ENCODE peak calls at places on chromosomes 1 and 21, in nine cellular contexts. H is Peyer's patch; D is uterus; S is transverse colon; E is small intestine; Z is H7; A is effector memory CD4-positive, alpha-beta T cell; G is CD8-positive, alpha-beta memory T cell; F is naive thymus-derived CD4-positive, alpha-beta T cell. R is an unnamed sample. For H3K27me3, the result is how much of the 10 kb centered on the place peaks cover.

GRCh38 chr1:60589916-60590315 is 492.4 kb upstream of the NFIA start:
- DNase-seq in H (no peak), D (no peak), S (no peak), E (no peak), Z (no peak), A (no peak), G (no peak), F (no peak), R (no peak)

GRCh38 chr1:178650950-178651461 is 74.0 kb upstream of the RALGPS2 start:
- DNase-seq in H (peak), D (no peak), S (peak), E (peak), Z (no peak), A (no peak), G (no peak), F (no peak), R (no peak)

GRCh38 chr1:40039245-40039756 is 1.2 kb upstream of the CAP1 start:
- DNase-seq in H (no peak), D (no peak), S (no peak), E (no peak), Z (no peak), A (no peak), G (no peak), F (no peak), R (peak)

GRCh38 chr1:209029737-209030136 is 553.8 kb upstream of the CAMK1G start:
- DNase-seq in H (no peak), D (no peak), S (no peak), E (peak), Z (no peak), A (no peak), G (no peak), F (no peak), R (no peak)

GRCh38 chr1:72284398-72285073 is 2.2 kb upstream of the NEGR1 start:
- DNase-seq in H (peak), D (peak), S (peak), E (no peak), Z (peak), A (no peak), G (no peak), F (no peak), R (peak)

GRCh38 chr1:31659889-31660288 is 15.2 kb upstream of the PEF1 start:
- DNase-seq in H (no peak), D (no peak), S (no peak), E (no peak), Z (no peak), A (no peak), G (no peak), F (no peak), R (no peak)

GRCh38 chr1:35980090-35980489 is 49.2 kb downstream of the AGO3 start:
- DNase-seq in H (no peak), D (no peak), S (no peak), E (no peak), Z (no peak), A (no peak), G (no peak), F (no peak), R (no peak)

GRCh38 chr1:207493212-207493611 is 2.7 kb upstream of the CR1 start:
- DNase-seq in H (no peak), D (no peak), S (no peak), E (no peak), Z (no peak), A (no peak), G (no peak), F (no peak), R (no peak)

GRCh38 chr1:8169364-8170058 is 143.4 kb upstream of the ERRFI1 start:
- DNase-seq in H (peak), D (peak), S (peak), E (peak), Z (no peak), A (no peak), G (peak), F (peak), R (peak)

GRCh38 chr1:7644906-7645750 is 126.0 kb upstream of the VAMP3 start:
- DNase-seq in H (peak), D (no peak), S (peak), E (peak), Z (no peak), A (no peak), G (no peak), F (no peak), R (peak)

GRCh38 chr1:206513312-206514111 is 6.2 kb downstream of the RASSF5 start:
- DNase-seq in H (peak), D (peak), S (peak), E (no peak), Z (no peak), A (no peak), G (no peak), F (no peak), R (peak)

GRCh38 chr1:92481598-92482403 is 4.9 kb downstream of the GFI1 start:
- DNase-seq in H (no peak), D (no peak), S (no peak), E (no peak), Z (peak), A (no peak), G (no peak), F (no peak), R (no peak)

GRCh38 chr1:92482665-92483441 is 3.9 kb downstream of the GFI1 start:
- DNase-seq in H (peak), D (no peak), S (peak), E (no peak), Z (peak), A (no peak), G (peak), F (peak), R (no peak)

GRCh38 chr1:92483442-92484170 is 3.1 kb downstream of the GFI1 start:
- DNase-seq in H (peak), D (no peak), S (peak), E (no peak), Z (peak), A (no peak), G (peak), F (peak), R (peak)

GRCh38 chr1:92480813-92481597 is 5.7 kb downstream of the GFI1 start:
- DNase-seq in H (no peak), D (no peak), S (no peak), E (no peak), Z (peak), A (no peak), G (no peak), F (no peak), R (no peak)

DNA sequence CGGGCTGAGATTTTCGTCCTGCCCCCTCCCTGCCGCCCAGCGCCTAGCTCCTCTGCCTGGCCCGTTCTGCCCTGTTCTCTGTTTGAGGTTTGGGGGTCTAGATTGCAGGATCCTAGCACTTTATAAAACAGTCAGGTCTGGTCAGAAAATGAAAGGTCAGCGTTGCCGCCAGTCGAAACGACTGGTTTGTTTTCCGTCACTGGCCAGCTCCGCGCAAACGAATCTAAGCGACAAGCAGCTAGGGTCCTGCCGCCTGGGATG is 4.4 kb downstream of the GFI1 start:
- DNase-seq in H (no peak), D (no peak), S (no peak), E (no peak), Z (no peak), A (no peak), G (no peak), F (no peak), R (no peak)
- H3K4me3 ChIP-seq in H (peak), D (peak), S (peak), E (peak), Z (peak), A (peak), G (peak), F (peak), R (no peak)

DNA sequence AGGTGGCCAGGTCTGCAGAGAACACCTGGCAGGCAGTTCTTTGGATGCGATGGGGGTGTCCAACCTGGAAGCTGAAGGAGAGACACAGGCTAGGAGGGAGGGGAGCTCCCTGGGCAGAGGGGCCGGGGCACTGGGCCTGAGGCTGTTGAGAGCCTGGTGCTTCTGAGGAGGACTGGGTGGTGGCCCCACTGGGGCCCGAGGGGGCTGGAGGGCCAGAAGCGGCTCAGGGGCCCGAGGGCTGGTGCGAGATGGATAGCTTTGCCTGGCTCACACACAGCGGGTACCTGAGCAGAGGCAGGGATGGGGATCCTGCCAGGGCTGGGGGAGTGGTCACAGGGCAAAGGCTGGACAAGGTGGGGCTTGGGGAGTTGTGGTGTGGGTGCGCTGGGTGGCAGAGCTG is 37.2 kb downstream of the PRDM16 start:
- DNase-seq in H (no peak), D (no peak), S (no peak), E (no peak), Z (no peak), A (no peak), G (no peak), F (no peak), R (no peak)
- H3K27me3 ChIP-seq in H (under half), D (under half), S (under half), E (under half), Z (under half), A (under half), G (under half), F (under half), R (under half)

DNA sequence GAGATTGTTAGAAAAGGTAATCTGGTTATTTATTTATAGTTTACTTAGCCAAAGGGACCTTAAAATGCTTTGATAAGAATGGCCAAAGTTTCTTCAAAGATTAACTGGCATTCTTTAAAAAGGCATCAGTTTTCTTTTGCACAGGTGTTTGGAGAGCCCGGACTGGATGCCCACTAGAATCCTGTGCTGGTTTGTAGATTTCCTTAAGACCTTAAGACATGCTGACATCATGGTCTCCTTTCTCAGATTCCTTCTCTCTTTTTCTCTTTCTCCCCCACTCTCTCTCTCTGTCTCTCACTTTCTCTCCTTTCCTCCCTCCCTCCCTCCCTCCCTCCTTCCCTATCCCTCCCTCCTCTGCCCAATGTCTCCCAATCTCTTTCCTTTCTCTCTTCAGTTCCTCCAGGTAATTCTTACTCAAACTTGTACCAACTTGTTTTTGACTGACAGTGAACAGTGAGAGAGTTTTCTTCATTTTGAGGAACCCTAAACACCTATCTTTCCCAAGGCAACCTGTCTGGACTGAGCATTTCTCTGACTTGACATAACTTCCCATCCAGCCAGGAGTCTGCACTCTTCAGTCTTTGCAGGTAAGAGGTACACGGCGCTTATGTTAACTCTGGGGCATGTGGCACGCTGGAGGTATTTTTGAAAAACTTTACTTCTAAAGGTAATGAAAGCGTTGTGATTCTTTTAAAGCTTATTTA is at the start of gene KCNJ15:
- DNase-seq in H (no peak), D (no peak), S (no peak), E (no peak), Z (no peak), A (no peak), G (no peak), F (no peak), R (no peak)
- H3K4me3 ChIP-seq in H (no peak), D (no peak), S (no peak), E (no peak), Z (no peak), A (no peak), G (no peak), F (no peak), R (peak)

GRCh38 chr1:180258290-180258689 is 28.2 kb downstream of the LHX4 start:
- DNase-seq in H (no peak), D (no peak), S (no peak), E (no peak), Z (no peak), A (no peak), G (no peak), F (no peak), R (no peak)
- H3K27me3 ChIP-seq in H (under half), D (under half), S (half or more), E (under half), Z (under half), A (under half), G (under half), F (under half), R (under half)

GRCh38 chr1:201665036-201665435 is 126.1 kb downstream of the NAV1 start:
- DNase-seq in H (no peak), D (no peak), S (no peak), E (no peak), Z (no peak), A (no peak), G (no peak), F (no peak), R (no peak)
- H3K4me3 ChIP-seq in H (no peak), D (no peak), S (no peak), E (no peak), Z (no peak), A (no peak), G (no peak), F (no peak), R (no peak)

DNA sequence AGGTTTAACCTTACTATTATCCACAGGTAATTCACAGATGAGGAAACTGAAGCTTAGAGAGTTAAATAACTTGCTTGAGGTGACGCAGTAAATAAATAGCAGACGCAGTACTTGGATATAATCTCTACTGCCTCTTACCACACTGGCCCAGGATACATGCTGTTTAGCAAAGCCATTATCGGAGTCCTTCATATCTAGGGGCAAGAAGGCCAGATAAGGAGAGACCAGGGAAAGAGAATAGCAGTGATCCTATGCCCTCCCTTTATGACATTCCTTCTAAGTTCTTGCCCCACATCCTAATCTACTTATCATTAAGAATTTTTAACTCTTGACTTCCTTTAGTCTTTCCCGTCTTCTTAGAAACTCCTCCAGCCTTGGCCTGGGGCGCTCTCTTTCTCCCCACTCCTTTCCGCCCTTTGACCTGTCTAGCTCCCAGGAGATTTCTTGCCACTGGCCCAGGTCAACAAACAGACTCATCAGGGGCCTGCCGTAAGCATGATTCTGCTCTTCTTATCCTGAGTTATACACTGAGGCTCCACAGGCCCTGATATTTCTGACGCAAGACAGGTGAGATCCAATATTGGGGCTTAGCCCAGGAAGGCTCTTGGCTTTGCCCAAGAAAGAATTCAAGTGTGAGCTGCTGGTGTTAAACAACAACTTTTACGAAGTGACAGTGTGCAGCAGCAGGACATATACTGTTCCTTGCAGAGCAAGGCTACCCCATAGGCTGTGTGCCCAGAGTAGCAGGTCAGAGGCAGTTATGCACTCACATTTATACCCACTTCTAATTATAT is 11.5 kb upstream of the SLAMF1 start:
- DNase-seq in H (no peak), D (no peak), S (no peak), E (peak), Z (no peak), A (no peak), G (no peak), F (no peak), R (no peak)
- H3K27me3 ChIP-seq in H (under half), D (under half), S (under half), E (under half), Z (under half), A (under half), G (under half), F (under half), R (under half)

GRCh38 chr1:109912214-109912861 is 1.7 kb downstream of the CSF1 start:
- DNase-seq in H (no peak), D (no peak), S (no peak), E (no peak), Z (peak), A (no peak), G (no peak), F (no peak), R (no peak)
- H3K4me3 ChIP-seq in H (peak), D (peak), S (peak), E (peak), Z (no peak), A (peak), G (no peak), F (no peak), R (no peak)

GRCh38 chr1:25754421-25755195 is 45.4 kb upstream of the SELENON start:
- DNase-seq in H (no peak), D (no peak), S (no peak), E (no peak), Z (peak), A (no peak), G (no peak), F (peak), R (no peak)

GRCh38 chr1:25755475-25756125 is 44.4 kb upstream of the SELENON start:
- DNase-seq in H (no peak), D (no peak), S (no peak), E (no peak), Z (peak), A (no peak), G (no peak), F (no peak), R (no peak)

GRCh38 chr1:25747046-25747705 is 52.8 kb upstream of the SELENON start:
- DNase-seq in H (no peak), D (no peak), S (no peak), E (no peak), Z (peak), A (no peak), G (no peak), F (no peak), R (no peak)

GRCh38 chr1:25748531-25749205 is 51.3 kb upstream of the SELENON start:
- DNase-seq in H (no peak), D (no peak), S (no peak), E (no peak), Z (no peak), A (no peak), G (no peak), F (no peak), R (peak)

DNA sequence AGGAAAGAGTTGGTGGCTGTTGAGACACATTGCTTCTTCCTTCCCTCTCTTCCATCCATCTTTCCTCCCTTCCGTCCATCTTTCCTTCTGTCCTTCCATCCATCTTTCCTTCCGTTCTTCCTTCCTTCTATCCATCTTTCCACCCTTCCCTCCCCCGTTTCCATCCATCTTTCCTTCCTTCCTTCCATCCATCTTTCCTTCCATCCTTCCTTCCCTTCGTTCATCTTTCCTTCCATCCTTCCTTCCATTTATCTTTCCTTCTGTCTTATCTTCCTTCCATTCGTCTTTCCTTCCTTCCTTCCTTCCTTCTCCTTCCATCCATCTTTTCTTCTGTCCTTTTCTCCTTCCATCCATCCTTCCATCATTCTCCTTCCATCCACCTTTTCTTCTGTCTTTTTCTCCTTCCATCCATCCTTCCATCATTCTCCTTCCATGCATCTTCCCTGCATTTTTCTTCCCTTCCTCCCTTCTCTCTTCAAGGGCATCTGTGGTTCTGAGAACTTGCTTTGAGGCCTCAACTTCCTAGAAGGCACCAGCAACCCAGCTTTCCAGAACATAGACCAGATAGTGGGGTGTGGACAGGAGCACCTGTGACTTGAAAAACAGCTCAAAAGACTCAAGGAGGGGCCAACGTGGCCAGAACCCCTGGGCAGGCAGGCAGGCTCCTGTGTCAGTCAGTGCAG is 48.9 kb upstream of the SELENON start:
- DNase-seq in H (no peak), D (no peak), S (no peak), E (no peak), Z (no peak), A (no peak), G (no peak), F (no peak), R (no peak)
- H3K27me3 ChIP-seq in H (under half), D (under half), S (under half), E (under half), Z (under half), A (under half), G (under half), F (under half), R (under half)

GRCh38 chr21:33071878-33072306 is 2.0 kb downstream of the OLIG1 start:
- DNase-seq in H (no peak), D (no peak), S (no peak), E (no peak), Z (peak), A (no peak), G (no peak), F (no peak), R (no peak)
- H3K4me3 ChIP-seq in H (peak), D (peak), S (peak), E (no peak), Z (peak), A (peak), G (peak), F (peak), R (no peak)

DNA sequence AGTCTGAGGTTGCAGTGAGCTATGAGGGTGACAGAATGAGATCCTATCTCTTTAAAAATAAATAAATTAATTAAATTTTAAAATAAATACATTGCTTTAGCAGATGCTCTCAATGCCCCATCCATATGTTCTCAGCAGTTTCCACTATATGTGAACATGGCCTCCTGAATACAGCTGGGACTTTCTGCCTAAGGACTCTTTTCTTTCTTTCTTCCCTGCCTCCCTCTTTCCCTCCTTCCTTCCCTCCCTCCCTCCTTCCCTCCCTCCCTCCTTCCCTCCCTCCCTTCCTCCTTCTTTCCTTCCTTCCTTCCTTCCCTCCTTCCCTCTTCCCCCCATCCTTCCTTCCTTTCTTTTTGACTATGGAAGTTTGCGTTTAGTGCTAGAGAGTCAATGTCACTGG is 10.2 kb upstream of the GRIK1 start:
- DNase-seq in H (no peak), D (no peak), S (no peak), E (no peak), Z (no peak), A (no peak), G (no peak), F (no peak), R (no peak)
- H3K27me3 ChIP-seq in H (under half), D (under half), S (under half), E (under half), Z (under half), A (under half), G (under half), F (under half), R (under half)

R was measured in body of pancreas.